ENCODE peak calls at places on chromosomes 2 and 18, in eight cellular contexts. O, M, Z, F, K, V, I and P are unnamed samples.

GRCh38 chr2:145751155-145751554 is 1231.2 kb upstream of the ZEB2 start:
- DNase-seq in O (no peak), M (no peak), Z (no peak), F (no peak), K (no peak), V (peak; percentile 10), I (no peak), P (peak; percentile 53)

GRCh38 chr2:135863231-135863630 is 13.0 kb downstream of the MCM6 start:
- DNase-seq in O (no peak), M (no peak), Z (no peak), F (no peak), K (no peak), V (no peak), I (no peak), P (peak; percentile 32)

GRCh38 chr2:150143087-150143536 is 344.4 kb downstream of the RND3 start:
- DNase-seq in O (no peak), M (no peak), Z (no peak), F (peak; percentile 73), K (no peak), V (peak; percentile 74), I (no peak), P (peak; percentile 73)

GRCh38 chr2:67455219-67456142 is 58.3 kb downstream of the ETAA1 start:
- DNase-seq in O (no peak), M (no peak), Z (no peak), F (no peak), K (no peak), V (no peak), I (no peak), P (no peak)

GRCh38 chr18:58025733-58026132 is 18.3 kb upstream of the NEDD4L start:
- DNase-seq in O (no peak), M (no peak), Z (no peak), F (peak; percentile 58), K (no peak), V (no peak), I (no peak), P (peak; percentile 69)

GRCh38 chr2:173755798-173756197 is 209.4 kb downstream of the SP3 start:
- DNase-seq in O (no peak), M (no peak), Z (no peak), F (no peak), K (no peak), V (no peak), I (no peak), P (no peak)

GRCh38 chr18:48161911-48162698 is 231.6 kb upstream of the SMAD2 start:
- DNase-seq in O (no peak), M (no peak), Z (no peak), F (no peak), K (no peak), V (no peak), I (no peak), P (peak; percentile 16)

GRCh38 chr2:179460530-179460929 is 195.9 kb upstream of the SESTD1 start:
- DNase-seq in O (no peak), M (no peak), Z (no peak), F (peak; percentile 96), K (no peak), V (peak; percentile 95), I (no peak), P (peak; percentile 91)

GRCh38 chr18:9115984-9116383 is 13.5 kb downstream of the NDUFV2 start:
- DNase-seq in O (no peak), M (no peak), Z (no peak), F (no peak), K (no peak), V (no peak), I (no peak), P (no peak)

GRCh38 chr2:139550873-139551272 is 770.7 kb upstream of the NXPH2 start:
- DNase-seq in O (no peak), M (no peak), Z (no peak), F (no peak), K (no peak), V (no peak), I (no peak), P (no peak)

GRCh38 chr2:239223330-239224248 is 177.2 kb downstream of the HDAC4 start:
- DNase-seq in O (peak; percentile 77), M (no peak), Z (no peak), F (peak; percentile 53), K (no peak), V (peak; percentile 56), I (no peak), P (peak; percentile 97)

GRCh38 chr2:148614332-148615049 is 30.1 kb upstream of the EPC2 start:
- DNase-seq in O (no peak), M (peak; percentile 71), Z (no peak), F (peak; percentile 39), K (no peak), V (peak; percentile 14), I (no peak), P (peak; percentile 45)

GRCh38 chr2:23249348-23249747 is 135.6 kb upstream of the KLHL29 start:
- DNase-seq in O (no peak), M (no peak), Z (no peak), F (no peak), K (no peak), V (no peak), I (no peak), P (no peak)

GRCh38 chr2:44930274-44930826 is 11.2 kb upstream of the SIX3 start:
- DNase-seq in O (no peak), M (peak; percentile 37), Z (no peak), F (no peak), K (no peak), V (no peak), I (no peak), P (no peak)

GRCh38 chr18:74446631-74447403 is 10.3 kb downstream of the DIPK1C start:
- DNase-seq in O (no peak), M (no peak), Z (no peak), F (no peak), K (no peak), V (no peak), I (no peak), P (no peak)

GRCh38 chr2:233307565-233307964 is at the start of gene SAG:
- DNase-seq in O (no peak), M (no peak), Z (no peak), F (no peak), K (no peak), V (no peak), I (no peak), P (peak; percentile 8)

GRCh38 chr18:11983592-11983991 is 2.3 kb downstream of the IMPA2 start:
- DNase-seq in O (peak; percentile 48), M (no peak), Z (no peak), F (no peak), K (no peak), V (no peak), I (peak; percentile 20), P (no peak)
- TF ChIP-seq CTCF in O (no peak), M (no peak), Z (no peak), F (no peak), K (no peak), V (no peak), I (no peak), P (no peak)

DNA sequence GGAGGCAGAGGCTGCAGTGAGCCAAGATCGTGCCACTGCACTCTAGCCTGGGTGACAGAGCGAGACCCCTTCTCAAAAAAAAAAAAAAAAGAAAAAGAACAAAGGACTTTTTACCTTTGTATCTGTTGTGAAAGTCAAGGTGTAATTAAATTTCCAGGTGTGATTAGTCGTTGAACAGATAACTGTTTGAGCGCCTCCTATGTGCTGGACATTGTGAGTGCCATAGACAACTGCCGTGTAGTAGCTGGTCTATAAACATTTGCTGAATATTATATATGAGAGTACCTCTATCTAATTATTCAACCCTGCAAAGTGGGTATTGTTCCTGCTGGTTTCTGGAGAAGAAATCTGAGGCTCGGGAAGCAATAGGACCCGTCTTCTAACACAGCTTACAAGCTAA is 71.8 kb downstream of the ASAP2 start:
- DNase-seq in O (no peak), M (no peak), Z (no peak), F (no peak), K (no peak), V (no peak), I (no peak), P (no peak)
- TF ChIP-seq CTCF in O (no peak), M (no peak), Z (no peak), F (no peak), K (no peak), V (no peak), I (no peak), P (no peak)

GRCh38 chr2:127196998-127197397 is 23.1 kb downstream of the CYP27C1 start:
- DNase-seq in O (no peak), M (no peak), Z (no peak), F (no peak), K (no peak), V (no peak), I (no peak), P (no peak)
- TF ChIP-seq CTCF in O (peak; percentile 27), M (peak; percentile 10), Z (no peak), F (peak; percentile 17), K (no peak), V (peak; percentile 26), I (peak; percentile 62), P (peak; percentile 39)

GRCh38 chr2:177772529-177772928 is 300.0 kb downstream of the PDE11A start:
- DNase-seq in O (no peak), M (peak; percentile 22), Z (no peak), F (peak; percentile 30), K (no peak), V (peak; percentile 56), I (no peak), P (peak; percentile 50)
- TF ChIP-seq CTCF in O (no peak), M (peak; percentile 11), Z (peak; percentile 33), F (peak; percentile 52), K (no peak), V (peak; percentile 62), I (peak; percentile 76), P (peak; percentile 50)

DNA sequence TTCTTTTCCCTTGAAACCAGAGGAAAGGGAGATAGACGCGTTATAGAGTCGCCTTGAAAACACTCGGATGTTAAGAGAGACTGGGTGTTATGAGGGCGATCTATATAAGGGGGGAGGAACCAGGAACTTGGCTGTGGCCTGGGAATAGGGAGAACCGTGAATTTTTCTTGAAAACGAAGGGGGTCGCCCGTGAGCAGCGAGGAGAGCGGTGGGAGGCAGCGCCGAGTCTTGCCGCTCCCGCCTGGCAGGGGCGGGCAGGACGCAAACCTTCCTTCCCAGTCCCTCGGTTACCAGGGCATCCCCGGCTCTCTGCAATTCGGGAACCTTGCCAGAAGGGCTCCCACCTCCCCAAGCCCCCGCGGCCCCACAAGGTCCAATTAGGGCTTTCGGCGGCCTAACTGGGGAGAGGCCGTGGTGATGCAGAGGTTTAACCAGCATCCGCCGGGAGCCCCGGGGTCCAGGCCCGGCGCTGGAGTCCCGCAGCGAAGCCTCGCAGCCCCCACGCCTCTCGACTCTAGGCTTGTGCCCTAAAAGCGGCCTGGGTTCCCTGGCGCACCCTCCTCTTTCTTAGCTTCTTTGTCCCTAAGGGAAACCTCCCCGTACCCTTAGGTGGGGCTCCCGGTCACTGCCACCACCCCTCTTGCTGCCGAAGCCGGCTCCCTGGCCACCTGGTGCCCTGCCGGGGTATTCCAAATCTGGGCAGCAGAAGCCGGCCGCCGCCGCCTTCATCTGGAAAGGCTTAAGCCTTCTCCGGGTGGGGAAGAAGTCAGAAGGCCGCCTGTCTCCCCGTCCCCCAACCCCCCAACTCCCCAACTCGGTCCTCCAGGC is 708 bp upstream of the FHOD3 start:
- DNase-seq in O (peak; percentile 63), M (peak; percentile 44), Z (no peak), F (peak; percentile 77), K (no peak), V (peak; percentile 87), I (peak; percentile 83), P (peak; percentile 62)
- TF ChIP-seq CTCF in O (no peak), M (peak; percentile 55), Z (no peak), F (peak; percentile 71), K (no peak), V (peak; percentile 58), I (peak; percentile 41), P (peak; percentile 31)